ENCODE peak calls at places on chromosomes 5 and 9, in eight cellular contexts. J is K562; X is CD8-positive, alpha-beta T cell; S is GM23248; B is mammary epithelial cell; F is fibroblast of lung; Y is uterus; I is A549. N is an unnamed sample.

GRCh38 chr5:164562271-164562856 is 1056.9 kb downstream of the MAT2B start:
- DNase-seq in I (no peak), J (no peak), Y (no peak), F (peak), B (peak), X (no peak), S (no peak), N (no peak)

GRCh38 chr5:16930487-16930886 is 5.6 kb downstream of the MYO10 start:
- DNase-seq in Y (no peak), X (no peak), I (no peak), F (no peak), B (no peak), J (no peak), S (no peak), N (no peak)

GRCh38 chr9:105254226-105254625 is 9.8 kb downstream of the SLC44A1 start:
- DNase-seq in F (no peak), I (no peak), Y (no peak), B (peak), X (no peak), J (no peak), S (no peak), N (no peak)

GRCh38 chr5:132678735-132679134 is 4.9 kb downstream of the IL4 start:
- DNase-seq in I (no peak), X (no peak), Y (no peak), F (no peak), J (no peak), B (no peak), S (no peak), N (no peak)

GRCh38 chr9:81557957-81558791 is 131.2 kb downstream of the TLE1 start:
- DNase-seq in F (peak), X (no peak), J (no peak), B (peak), I (no peak), Y (peak), S (peak), N (no peak)

GRCh38 chr5:55636177-55636576 is 75.9 kb downstream of the SLC38A9 start:
- DNase-seq in I (no peak), F (peak), B (no peak), X (no peak), J (no peak), S (no peak), Y (no peak), N (no peak)

GRCh38 chr5:7208911-7209310 is 187.0 kb upstream of the ADCY2 start:
- DNase-seq in F (no peak), X (no peak), Y (no peak), J (no peak), S (no peak), I (no peak), B (no peak), N (no peak)

GRCh38 chr9:73995836-73996235 is 501.3 kb upstream of the RORB start:
- DNase-seq in F (no peak), B (peak), I (no peak), X (no peak), S (no peak), J (no peak), Y (no peak), N (peak)

GRCh38 chr9:34710023-34710422 is at the start of gene CCL21:
- DNase-seq in B (no peak), F (peak), J (no peak), I (no peak), X (no peak), S (no peak), Y (peak), N (no peak)

GRCh38 chr5:61881821-61882220 is 424.2 kb upstream of the KIF2A start:
- DNase-seq in F (no peak), I (no peak), B (peak), J (no peak), X (no peak), Y (no peak), S (peak), N (no peak)

GRCh38 chr5:39772307-39772706 is 347.5 kb upstream of the DAB2 start:
- DNase-seq in Y (no peak), X (no peak), J (no peak), S (no peak), F (no peak), I (no peak), B (no peak), N (no peak)

GRCh38 chr9:26264709-26265601 is 586.7 kb upstream of the TUSC1 start:
- DNase-seq in Y (no peak), F (peak), X (no peak), J (no peak), S (peak), B (peak), I (no peak), N (no peak)

GRCh38 chr5:160359816-160360215 is 10.6 kb downstream of the C1QTNF2 start:
- DNase-seq in Y (no peak), X (no peak), F (no peak), B (no peak), J (no peak), I (no peak), S (peak), N (no peak)

GRCh38 chr5:131899686-131900085 is 45.8 kb downstream of the MEIKIN start:
- DNase-seq in J (no peak), I (no peak), S (peak), Y (no peak), F (peak), X (no peak), B (no peak), N (no peak)

GRCh38 chr5:51053361-51053760 is 329.9 kb upstream of the ISL1 start:
- DNase-seq in J (no peak), Y (no peak), B (no peak), S (no peak), I (no peak), F (no peak), X (no peak), N (no peak)

GRCh38 chr5:44919560-44919959 is 110.8 kb downstream of the MRPS30 start:
- DNase-seq in Y (no peak), S (no peak), I (no peak), J (no peak), F (peak), X (no peak), B (no peak), N (no peak)

GRCh38 chr5:140246378-140247122 is 56.4 kb downstream of the PFDN1 start:
- DNase-seq in S (peak), Y (peak), I (no peak), X (no peak), F (peak), J (no peak), B (peak), N (no peak)

GRCh38 chr5:115296130-115296997 is at the start of gene CCDC112:
- DNase-seq in X (peak), Y (peak), J (peak), I (peak), B (peak), F (peak), S (peak), N (no peak)

DNA sequence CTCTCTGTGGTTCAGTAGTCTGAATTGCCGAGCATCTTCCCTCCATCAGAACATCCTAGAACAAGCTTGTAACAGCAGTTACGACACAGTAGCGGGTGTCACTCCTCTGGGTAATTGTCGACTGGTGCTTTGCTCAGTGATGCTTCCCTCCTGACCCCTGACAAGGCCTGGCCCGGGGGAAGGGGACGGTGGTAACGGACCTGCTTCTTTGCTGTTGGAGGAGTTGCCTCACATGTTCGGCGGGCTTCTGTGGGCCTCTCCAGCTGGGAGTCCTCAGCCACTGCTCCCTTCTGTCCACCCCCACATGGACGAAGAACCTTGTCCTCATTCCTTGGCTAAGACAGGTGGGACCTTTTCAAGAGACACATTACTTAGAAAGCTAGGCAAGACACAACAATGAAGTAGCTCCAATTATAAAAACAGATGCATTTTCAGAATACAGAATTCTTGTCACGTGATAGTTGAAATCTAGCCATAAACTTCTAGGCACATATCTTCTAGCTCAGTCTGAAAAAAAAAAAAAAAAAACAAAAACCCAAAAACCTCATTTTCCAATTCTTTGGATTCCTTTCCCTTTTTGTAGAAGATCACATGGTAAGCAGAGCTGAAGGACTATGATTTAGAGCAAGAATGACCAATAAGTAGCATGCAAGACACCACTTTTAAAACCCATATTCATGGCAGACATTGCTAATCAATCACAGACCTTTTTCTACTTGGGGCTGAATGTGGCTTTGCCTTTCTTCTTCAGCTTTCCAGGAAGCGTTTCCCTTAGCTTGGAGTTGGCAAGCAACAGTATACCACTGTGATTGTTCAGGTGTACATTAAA is 25.0 kb downstream of the HMCN2 start:
- DNase-seq in X (no peak), I (no peak), Y (peak), F (peak), S (no peak), J (no peak), B (no peak), N (no peak)
- H3K27ac ChIP-seq in X (no peak), I (no peak), Y (peak), F (no peak), S (no peak), J (no peak), B (no peak), N (no peak)

GRCh38 chr9:110543631-110544051 is 35.9 kb downstream of the SVEP1 start:
- DNase-seq in Y (no peak), I (no peak), J (no peak), F (peak), X (no peak), B (no peak), S (no peak), N (no peak)
- H3K27ac ChIP-seq in Y (no peak), I (peak), J (no peak), F (no peak), X (no peak), B (no peak), S (no peak), N (no peak)

GRCh38 chr9:94919376-94920098 is 193.0 kb downstream of the AOPEP start:
- DNase-seq in X (no peak), Y (peak), I (no peak), B (peak), F (peak), S (peak), J (no peak), N (no peak)

GRCh38 chr9:94921656-94922055 is 195.2 kb downstream of the AOPEP start:
- DNase-seq in S (no peak), Y (peak), I (no peak), B (no peak), J (no peak), X (no peak), F (no peak), N (no peak)

GRCh38 chr9:94921072-94921471 is 194.6 kb downstream of the AOPEP start:
- DNase-seq in B (peak), F (peak), X (no peak), S (peak), I (no peak), Y (peak), J (no peak), N (no peak)

GRCh38 chr9:94922098-94922607 is 195.7 kb downstream of the AOPEP start:
- DNase-seq in X (no peak), J (no peak), S (peak), F (peak), B (peak), I (no peak), Y (peak), N (no peak)

DNA sequence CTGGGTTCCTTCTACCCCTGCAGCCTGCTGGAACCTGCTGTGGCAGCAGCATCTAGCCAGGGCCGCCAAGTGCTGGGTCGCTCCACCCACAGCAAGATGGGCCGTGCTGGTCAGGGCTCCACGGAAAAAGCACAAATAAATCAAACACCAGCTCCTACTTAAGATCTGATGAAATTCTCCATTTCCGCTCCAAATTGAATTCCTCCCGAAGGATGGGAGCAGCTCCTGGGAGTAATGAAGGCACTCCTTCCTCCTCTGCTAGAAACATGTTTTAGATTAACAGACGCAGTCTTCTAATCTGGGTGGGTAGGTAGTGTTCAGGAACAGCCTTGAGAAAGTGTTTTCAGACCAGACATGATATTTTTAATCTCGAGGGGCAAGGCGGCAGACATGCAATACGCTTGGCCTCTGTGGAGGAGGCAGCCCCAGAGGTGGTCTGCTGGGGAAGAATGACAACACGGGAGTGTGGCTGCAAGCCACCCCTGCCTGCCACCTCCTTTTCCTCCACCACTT is 194.0 kb downstream of the AOPEP start:
- DNase-seq in F (peak), I (no peak), B (no peak), Y (peak), S (peak), X (no peak), J (no peak), N (no peak)
- H3K27ac ChIP-seq in F (peak), I (peak), B (peak), Y (peak), S (peak), X (no peak), J (no peak), N (peak)

GRCh38 chr5:172603425-172603824 is 37.6 kb upstream of the NEURL1B start:
- DNase-seq in I (no peak), B (no peak), S (peak), Y (peak), J (no peak), F (peak), X (no peak), N (no peak)

GRCh38 chr5:172606156-172606785 is 34.8 kb upstream of the NEURL1B start:
- DNase-seq in S (no peak), B (no peak), X (no peak), I (no peak), F (no peak), Y (no peak), J (no peak), N (no peak)

GRCh38 chr5:172605466-172605865 is 35.6 kb upstream of the NEURL1B start:
- DNase-seq in J (no peak), B (no peak), I (no peak), S (no peak), Y (no peak), X (no peak), F (no peak), N (no peak)

GRCh38 chr5:172600571-172600970 is 40.5 kb upstream of the NEURL1B start:
- DNase-seq in B (no peak), J (no peak), I (no peak), X (no peak), Y (no peak), F (no peak), S (no peak), N (no peak)

DNA sequence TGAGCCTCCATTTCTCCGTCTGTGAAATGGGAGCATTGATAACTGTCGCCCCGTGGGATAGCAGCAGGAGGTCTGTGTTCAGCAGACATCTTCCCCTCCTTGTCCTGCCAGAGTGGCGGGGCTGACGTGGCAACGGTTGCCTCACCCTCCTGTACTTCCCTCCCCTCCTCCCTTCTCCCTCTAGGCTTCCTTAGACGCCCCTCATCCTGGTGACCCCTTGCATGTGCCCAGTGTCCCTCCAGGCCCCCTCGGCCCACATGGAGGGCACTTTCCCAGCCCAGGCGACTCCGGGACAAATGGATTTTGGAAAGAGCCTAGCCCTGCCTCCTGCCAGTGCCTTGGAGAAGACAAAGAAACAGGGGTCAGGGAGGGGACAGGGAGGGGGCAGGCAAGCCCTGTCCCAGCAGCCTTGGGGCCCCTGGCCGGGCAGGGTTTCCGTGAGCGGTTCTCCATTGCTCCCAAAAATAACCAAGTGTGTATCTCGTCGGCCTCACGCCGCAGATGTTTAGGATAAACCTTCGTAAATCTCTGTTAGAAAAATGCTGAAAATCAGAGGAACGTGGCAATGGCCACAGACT is 38.3 kb upstream of the NEURL1B start:
- DNase-seq in J (no peak), B (no peak), F (no peak), Y (peak), S (no peak), X (no peak), I (no peak), N (no peak)
- H3K27ac ChIP-seq in J (no peak), B (no peak), F (no peak), Y (peak), S (no peak), X (no peak), I (no peak), N (no peak)

DNA sequence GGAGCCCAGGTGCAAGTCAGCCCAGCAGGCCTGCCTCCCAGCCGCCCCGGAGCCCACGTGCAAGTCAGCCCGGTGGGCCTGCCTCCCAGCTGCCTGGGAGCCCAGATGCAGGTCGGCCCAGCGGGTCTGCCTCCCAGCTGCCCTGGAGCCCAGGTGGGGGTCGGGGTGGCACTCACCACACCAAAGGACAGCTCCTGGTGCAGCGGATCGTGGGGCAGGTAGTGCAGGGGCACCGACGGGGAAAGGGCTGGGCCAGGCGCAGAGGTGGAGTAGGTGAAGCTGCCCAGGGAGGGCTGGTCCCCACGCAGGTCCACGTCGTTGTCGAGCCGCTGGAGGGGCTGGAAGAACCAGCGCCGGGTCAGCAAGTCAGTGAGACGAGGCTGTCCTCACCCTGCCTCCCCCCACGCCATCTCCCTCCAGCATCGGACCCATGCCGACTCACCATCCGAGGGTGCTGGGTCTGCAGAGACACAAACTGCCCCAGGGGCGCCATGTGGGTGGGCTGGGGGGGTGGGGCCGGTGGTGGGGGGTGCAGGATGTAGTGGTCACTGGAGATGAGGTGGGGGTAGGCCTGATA is 6.7 kb downstream of the RNF44 start:
- DNase-seq in X (no peak), J (no peak), Y (no peak), F (no peak), I (no peak), B (no peak), S (no peak), N (no peak)
- H3K27ac ChIP-seq in X (peak), J (no peak), Y (no peak), F (no peak), I (no peak), B (no peak), S (no peak), N (no peak)

GRCh38 chr5:79143684-79144379 is 32.2 kb downstream of the BHMT start:
- DNase-seq in I (no peak), B (peak), J (peak), S (peak), X (no peak), Y (no peak), F (peak), N (no peak)
- H3K27ac ChIP-seq in I (peak), B (peak), J (peak), S (no peak), X (no peak), Y (no peak), F (no peak), N (peak)

N was measured in epithelial cell of prostate.